ENCODE peak calls at places on chromosomes 16 and 17, in five cellular contexts. One of them, this sample, is unnamed.

GRCh38 chr17:55870044-55870443 is 119.2 kb downstream of the PCTP start:
- DNase-seq in uterus: no peak
- DNase-seq in activated CD8-positive, alpha-beta memory T cell treated with anti-CD3 and anti-CD28 coated beads for 4 hours: no peak
- DNase-seq in HEK293T: no peak
- DNase-seq in kidney glomerular epithelial cell: no peak
- DNase-seq in this sample: no peak

GRCh38 chr17:75636381-75637142 is 3.3 kb downstream of the SMIM5 start:
- DNase-seq in kidney glomerular epithelial cell: no peak
- DNase-seq in HEK293T: no peak
- DNase-seq in uterus: no peak
- DNase-seq in activated CD8-positive, alpha-beta memory T cell treated with anti-CD3 and anti-CD28 coated beads for 4 hours: no peak
- DNase-seq in this sample: no peak

GRCh38 chr16:64398795-64399194 is 723.1 kb downstream of the CDH11 start:
- DNase-seq in uterus: no peak
- DNase-seq in activated CD8-positive, alpha-beta memory T cell treated with anti-CD3 and anti-CD28 coated beads for 4 hours: no peak
- DNase-seq in kidney glomerular epithelial cell: no peak
- DNase-seq in HEK293T: no peak
- DNase-seq in this sample: no peak

GRCh38 chr17:58001461-58002124 is 5.5 kb downstream of the SRSF1 start:
- DNase-seq in kidney glomerular epithelial cell: no peak
- DNase-seq in activated CD8-positive, alpha-beta memory T cell treated with anti-CD3 and anti-CD28 coated beads for 4 hours: no peak
- DNase-seq in HEK293T: no peak
- DNase-seq in uterus: no peak
- DNase-seq in this sample: no peak

GRCh38 chr17:67491009-67491677 is 114.1 kb downstream of the PITPNC1 start:
- DNase-seq in HEK293T: peak
- DNase-seq in uterus: peak
- DNase-seq in activated CD8-positive, alpha-beta memory T cell treated with anti-CD3 and anti-CD28 coated beads for 4 hours: no peak
- DNase-seq in kidney glomerular epithelial cell: peak
- DNase-seq in this sample: peak

GRCh38 chr16:68081796-68082567 is 3.2 kb upstream of the NFATC3 start:
- DNase-seq in activated CD8-positive, alpha-beta memory T cell treated with anti-CD3 and anti-CD28 coated beads for 4 hours: no peak
- DNase-seq in HEK293T: no peak
- DNase-seq in uterus: no peak
- DNase-seq in kidney glomerular epithelial cell: no peak
- DNase-seq in this sample: no peak

GRCh38 chr17:17140590-17140980 is 65.5 kb downstream of the PLD6 start:
- DNase-seq in HEK293T: no peak
- DNase-seq in activated CD8-positive, alpha-beta memory T cell treated with anti-CD3 and anti-CD28 coated beads for 4 hours: no peak
- DNase-seq in uterus: no peak
- DNase-seq in kidney glomerular epithelial cell: peak
- DNase-seq in this sample: no peak

GRCh38 chr16:69366431-69366830 is 14.8 kb upstream of the TMED6 start:
- DNase-seq in HEK293T: no peak
- DNase-seq in activated CD8-positive, alpha-beta memory T cell treated with anti-CD3 and anti-CD28 coated beads for 4 hours: no peak
- DNase-seq in uterus: no peak
- DNase-seq in kidney glomerular epithelial cell: no peak
- DNase-seq in this sample: no peak

GRCh38 chr16:69406780-69407331 is 17.6 kb upstream of the CYB5B start:
- DNase-seq in HEK293T: peak
- DNase-seq in uterus: no peak
- DNase-seq in activated CD8-positive, alpha-beta memory T cell treated with anti-CD3 and anti-CD28 coated beads for 4 hours: no peak
- DNase-seq in kidney glomerular epithelial cell: no peak
- DNase-seq in this sample: no peak

GRCh38 chr16:17072104-17072503 is 398.7 kb downstream of the XYLT1 start:
- DNase-seq in uterus: no peak
- DNase-seq in HEK293T: no peak
- DNase-seq in kidney glomerular epithelial cell: no peak
- DNase-seq in activated CD8-positive, alpha-beta memory T cell treated with anti-CD3 and anti-CD28 coated beads for 4 hours: no peak
- DNase-seq in this sample: no peak

GRCh38 chr17:57541472-57542394 is 203.4 kb downstream of the CCDC182 start:
- DNase-seq in uterus: peak
- DNase-seq in activated CD8-positive, alpha-beta memory T cell treated with anti-CD3 and anti-CD28 coated beads for 4 hours: no peak
- DNase-seq in HEK293T: peak
- DNase-seq in kidney glomerular epithelial cell: no peak
- DNase-seq in this sample: no peak

GRCh38 chr17:62807812-62808575 is at the start of gene MARCHF10:
- DNase-seq in HEK293T: no peak
- DNase-seq in kidney glomerular epithelial cell: no peak
- DNase-seq in activated CD8-positive, alpha-beta memory T cell treated with anti-CD3 and anti-CD28 coated beads for 4 hours: peak
- DNase-seq in uterus: no peak
- DNase-seq in this sample: no peak

GRCh38 chr17:17416400-17417360 is 60.1 kb upstream of the MED9 start:
- DNase-seq in HEK293T: no peak
- DNase-seq in activated CD8-positive, alpha-beta memory T cell treated with anti-CD3 and anti-CD28 coated beads for 4 hours: no peak
- DNase-seq in uterus: no peak
- DNase-seq in kidney glomerular epithelial cell: no peak
- DNase-seq in this sample: no peak

GRCh38 chr16:1030381-1030901 is 42.1 kb upstream of the SSTR5 start:
- DNase-seq in activated CD8-positive, alpha-beta memory T cell treated with anti-CD3 and anti-CD28 coated beads for 4 hours: no peak
- DNase-seq in HEK293T: no peak
- DNase-seq in kidney glomerular epithelial cell: no peak
- DNase-seq in uterus: no peak
- DNase-seq in this sample: no peak

GRCh38 chr17:27216836-27217235 is 77.1 kb upstream of the WSB1 start:
- DNase-seq in activated CD8-positive, alpha-beta memory T cell treated with anti-CD3 and anti-CD28 coated beads for 4 hours: no peak
- DNase-seq in HEK293T: no peak
- DNase-seq in uterus: no peak
- DNase-seq in kidney glomerular epithelial cell: no peak
- DNase-seq in this sample: no peak

GRCh38 chr16:56932588-56933265 is 785 bp downstream of the HERPUD1 start:
- DNase-seq in activated CD8-positive, alpha-beta memory T cell treated with anti-CD3 and anti-CD28 coated beads for 4 hours: no peak
- DNase-seq in HEK293T: peak
- DNase-seq in uterus: peak
- DNase-seq in kidney glomerular epithelial cell: peak
- DNase-seq in this sample: peak

GRCh38 chr16:3087243-3087791 is 11.8 kb downstream of the ZSCAN10 start:
- DNase-seq in kidney glomerular epithelial cell: no peak
- DNase-seq in activated CD8-positive, alpha-beta memory T cell treated with anti-CD3 and anti-CD28 coated beads for 4 hours: no peak
- DNase-seq in uterus: peak
- DNase-seq in HEK293T: no peak
- DNase-seq in this sample: no peak

GRCh38 chr17:45224671-45225050 is 3.0 kb downstream of the FMNL1 start:
- DNase-seq in kidney glomerular epithelial cell: no peak
- DNase-seq in uterus: no peak
- DNase-seq in activated CD8-positive, alpha-beta memory T cell treated with anti-CD3 and anti-CD28 coated beads for 4 hours: no peak
- DNase-seq in HEK293T: no peak
- DNase-seq in this sample: peak

GRCh38 chr16:63613701-63614100 is 1508.2 kb downstream of the CDH11 start:
- DNase-seq in uterus: no peak
- DNase-seq in activated CD8-positive, alpha-beta memory T cell treated with anti-CD3 and anti-CD28 coated beads for 4 hours: no peak
- DNase-seq in HEK293T: no peak
- DNase-seq in kidney glomerular epithelial cell: peak
- DNase-seq in this sample: no peak

GRCh38 chr17:80910043-80910442 is 81.6 kb upstream of the CHMP6 start:
- DNase-seq in activated CD8-positive, alpha-beta memory T cell treated with anti-CD3 and anti-CD28 coated beads for 4 hours: no peak
- DNase-seq in uterus: no peak
- DNase-seq in kidney glomerular epithelial cell: no peak
- DNase-seq in HEK293T: no peak
- DNase-seq in this sample: no peak

GRCh38 chr16:86965840-86966239 is 351.4 kb downstream of the C16orf95 start:
- DNase-seq in activated CD8-positive, alpha-beta memory T cell treated with anti-CD3 and anti-CD28 coated beads for 4 hours: no peak
- DNase-seq in HEK293T: no peak
- DNase-seq in kidney glomerular epithelial cell: no peak
- DNase-seq in uterus: no peak
- DNase-seq in this sample: no peak

GRCh38 chr16:66289986-66290385 is 76.5 kb upstream of the CDH5 start:
- DNase-seq in HEK293T: no peak
- DNase-seq in kidney glomerular epithelial cell: no peak
- DNase-seq in uterus: no peak
- DNase-seq in activated CD8-positive, alpha-beta memory T cell treated with anti-CD3 and anti-CD28 coated beads for 4 hours: no peak
- DNase-seq in this sample: peak

GRCh38 chr17:73432624-73433190 is 120.9 kb upstream of the CDC42EP4 start:
- DNase-seq in uterus: no peak
- DNase-seq in kidney glomerular epithelial cell: no peak
- DNase-seq in activated CD8-positive, alpha-beta memory T cell treated with anti-CD3 and anti-CD28 coated beads for 4 hours: no peak
- DNase-seq in HEK293T: no peak
- DNase-seq in this sample: no peak

GRCh38 chr16:57266531-57267268 is 17.8 kb downstream of the PLLP start:
- DNase-seq in HEK293T: no peak
- DNase-seq in kidney glomerular epithelial cell: peak
- DNase-seq in uterus: no peak
- DNase-seq in activated CD8-positive, alpha-beta memory T cell treated with anti-CD3 and anti-CD28 coated beads for 4 hours: no peak
- DNase-seq in this sample: no peak

GRCh38 chr17:50148226-50149098 is 2.0 kb downstream of the PPP1R9B start:
- DNase-seq in activated CD8-positive, alpha-beta memory T cell treated with anti-CD3 and anti-CD28 coated beads for 4 hours: peak
- DNase-seq in uterus: peak
- DNase-seq in HEK293T: no peak
- DNase-seq in kidney glomerular epithelial cell: peak
- DNase-seq in this sample: no peak

GRCh38 chr17:77211681-77212080 is 70.9 kb downstream of the SEC14L1 start:
- DNase-seq in uterus: no peak
- DNase-seq in kidney glomerular epithelial cell: no peak
- DNase-seq in activated CD8-positive, alpha-beta memory T cell treated with anti-CD3 and anti-CD28 coated beads for 4 hours: no peak
- DNase-seq in HEK293T: no peak
- DNase-seq in this sample: no peak

GRCh38 chr17:64534187-64534586 is 27.4 kb downstream of the CEP95 start:
- DNase-seq in uterus: no peak
- DNase-seq in HEK293T: no peak
- DNase-seq in activated CD8-positive, alpha-beta memory T cell treated with anti-CD3 and anti-CD28 coated beads for 4 hours: no peak
- DNase-seq in kidney glomerular epithelial cell: no peak
- DNase-seq in this sample: no peak

GRCh38 chr16:55512941-55513340 is 4.1 kb downstream of the LPCAT2 start:
- DNase-seq in HEK293T: no peak
- DNase-seq in uterus: no peak
- DNase-seq in activated CD8-positive, alpha-beta memory T cell treated with anti-CD3 and anti-CD28 coated beads for 4 hours: no peak
- DNase-seq in kidney glomerular epithelial cell: no peak
- DNase-seq in this sample: no peak

GRCh38 chr17:57357392-57357784 is 101.1 kb downstream of the MSI2 start:
- DNase-seq in HEK293T: no peak
- DNase-seq in uterus: no peak
- DNase-seq in kidney glomerular epithelial cell: peak
- DNase-seq in activated CD8-positive, alpha-beta memory T cell treated with anti-CD3 and anti-CD28 coated beads for 4 hours: no peak
- DNase-seq in this sample: no peak

This sample was measured in coronary artery.